ENCODE peak calls at places on chromosome 15, in nine cellular contexts. S, Q, M, P, V, H, E, B and Y are unnamed samples.

GRCh38 chr15:101445562-101446526 is 43.7 kb downstream of the PCSK6 start:
- DNase-seq in S (no peak), Q (peak; percentile 22), M (no peak), P (no peak), V (peak; percentile 21), H (peak; percentile 47), E (no peak), B (peak; percentile 75), Y (peak; percentile 74)

GRCh38 chr15:47746516-47746915 is 29.2 kb downstream of the SEMA6D start:
- DNase-seq in S (no peak), Q (no peak), M (no peak), P (no peak), V (no peak), H (no peak), E (no peak), B (no peak), Y (no peak)

GRCh38 chr15:51104512-51104911 is 9.8 kb upstream of the TNFAIP8L3 start:
- DNase-seq in S (no peak), Q (no peak), M (no peak), P (peak; percentile 86), V (peak; percentile 35), H (peak; percentile 33), E (peak; percentile 50), B (no peak), Y (no peak)

GRCh38 chr15:88080616-88081015 is 175.9 kb downstream of the NTRK3 start:
- DNase-seq in S (no peak), Q (no peak), M (no peak), P (no peak), V (no peak), H (no peak), E (no peak), B (no peak), Y (no peak)

GRCh38 chr15:97525809-97526208 is 434.7 kb upstream of the ARRDC4 start:
- DNase-seq in S (no peak), Q (no peak), M (no peak), P (no peak), V (no peak), H (no peak), E (no peak), B (no peak), Y (no peak)

GRCh38 chr15:51499379-51499976 is 123.1 kb downstream of the DMXL2 start:
- DNase-seq in S (no peak), Q (peak; percentile 73), M (no peak), P (no peak), V (peak; percentile 63), H (no peak), E (no peak), B (no peak), Y (no peak)

GRCh38 chr15:67784057-67784781 is 41.1 kb upstream of the SKOR1 start:
- DNase-seq in S (peak; percentile 82), Q (no peak), M (peak; percentile 86), P (no peak), V (no peak), H (no peak), E (no peak), B (no peak), Y (peak; percentile 91)

GRCh38 chr15:56886450-56886856 is 32.0 kb upstream of the TCF12 start:
- DNase-seq in S (no peak), Q (no peak), M (peak; percentile 28), P (no peak), V (peak; percentile 17), H (no peak), E (peak; percentile 7), B (no peak), Y (no peak)

GRCh38 chr15:31306426-31307269 is 20.0 kb upstream of the KLF13 start:
- DNase-seq in S (no peak), Q (no peak), M (no peak), P (no peak), V (no peak), H (no peak), E (no peak), B (no peak), Y (no peak)

GRCh38 chr15:38050529-38050928 is 116.1 kb downstream of the TMCO5A start:
- DNase-seq in S (no peak), Q (no peak), M (no peak), P (no peak), V (peak; percentile 69), H (no peak), E (no peak), B (no peak), Y (no peak)

GRCh38 chr15:52294881-52295420 is 653 bp downstream of the MYO5C start:
- DNase-seq in S (no peak), Q (no peak), M (no peak), P (no peak), V (no peak), H (no peak), E (no peak), B (no peak), Y (peak; percentile 70)

GRCh38 chr15:60554494-60554893 is 75.6 kb upstream of the ICE2 start:
- DNase-seq in S (no peak), Q (no peak), M (no peak), P (no peak), V (no peak), H (no peak), E (no peak), B (no peak), Y (no peak)

GRCh38 chr15:70424937-70425411 is 327.3 kb upstream of the TLE3 start:
- DNase-seq in S (no peak), Q (no peak), M (no peak), P (no peak), V (no peak), H (no peak), E (no peak), B (no peak), Y (no peak)

GRCh38 chr15:93865610-93866009 is 365.8 kb upstream of the MCTP2 start:
- DNase-seq in S (no peak), Q (no peak), M (no peak), P (no peak), V (no peak), H (no peak), E (peak; percentile 22), B (no peak), Y (no peak)

GRCh38 chr15:45521596-45522167 is 873 bp downstream of the SLC30A4 start:
- DNase-seq in S (no peak), Q (peak; percentile 6), M (no peak), P (no peak), V (no peak), H (no peak), E (no peak), B (no peak), Y (no peak)

GRCh38 chr15:22919171-22919570 is 61.0 kb downstream of the CYFIP1 start:
- DNase-seq in S (no peak), Q (no peak), M (no peak), P (no peak), V (no peak), H (no peak), E (no peak), B (no peak), Y (no peak)

GRCh38 chr15:75625542-75626347 is at the start of gene SNUPN:
- DNase-seq in S (peak; percentile 87), Q (peak; percentile 98), M (peak; percentile 94), P (peak; percentile 94), V (peak; percentile 86), H (peak; percentile 90), E (peak; percentile 96), B (peak; percentile 97), Y (peak; percentile 98)
- TF ChIP-seq POLR2A in S (peak; percentile 87), Q (peak; percentile 90), M (peak; percentile 16), P (peak; percentile 42), V (peak; percentile 25), H (peak; percentile 65), E (peak; percentile 75), B (peak; percentile 62), Y (peak; percentile 33)

DNA sequence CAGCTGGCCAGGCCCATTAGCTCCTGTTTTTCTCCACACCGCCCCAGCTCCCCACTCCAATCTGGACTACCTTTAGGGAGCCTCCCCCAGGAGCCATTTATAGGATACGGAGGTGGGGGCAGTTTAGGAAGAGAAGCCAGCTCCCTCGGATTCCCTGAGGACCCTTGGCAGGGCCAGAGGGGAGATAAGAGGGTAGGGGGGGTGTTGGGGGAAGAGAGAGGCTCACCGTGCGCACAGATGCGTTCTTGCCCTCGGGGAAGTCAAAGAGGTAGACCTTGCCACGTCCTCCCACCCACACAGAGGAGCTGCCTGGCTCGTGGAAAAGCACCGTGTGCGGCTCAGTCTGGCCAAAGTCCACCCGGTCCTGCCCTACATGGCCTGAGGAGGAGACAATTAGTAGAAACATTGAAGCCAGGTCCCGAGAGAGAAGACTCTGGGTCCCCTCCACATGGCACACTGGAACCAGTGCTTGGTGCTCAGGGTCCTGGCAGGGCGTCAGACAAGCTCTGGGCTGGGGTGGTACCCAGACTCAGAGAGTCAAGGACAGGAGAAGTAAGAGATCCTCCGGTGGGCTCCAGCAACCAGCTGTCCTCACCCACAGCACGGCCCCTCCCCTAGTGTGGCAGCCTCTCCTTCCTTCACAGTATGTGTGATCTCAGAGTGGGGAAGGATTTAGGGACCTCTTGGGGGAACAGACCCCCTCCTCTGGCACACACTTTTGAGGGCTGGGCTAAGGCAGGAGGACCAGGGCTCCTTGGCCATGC is 15.0 kb downstream of the SEMA7A start:
- DNase-seq in S (no peak), Q (no peak), M (no peak), P (no peak), V (no peak), H (no peak), E (no peak), B (no peak), Y (no peak)
- TF ChIP-seq POLR2A in S (no peak), Q (no peak), M (no peak), P (no peak), V (no peak), H (no peak), E (no peak), B (no peak), Y (no peak)

GRCh38 chr15:65529754-65530317 is 427 bp upstream of the HACD3 start:
- DNase-seq in S (no peak), Q (no peak), M (no peak), P (no peak), V (no peak), H (no peak), E (no peak), B (no peak), Y (no peak)
- TF ChIP-seq POLR2A in S (no peak), Q (no peak), M (no peak), P (no peak), V (no peak), H (no peak), E (no peak), B (no peak), Y (no peak)

GRCh38 chr15:40756938-40757337 is 1.9 kb upstream of the RMDN3 start:
- DNase-seq in S (no peak), Q (no peak), M (no peak), P (no peak), V (no peak), H (no peak), E (no peak), B (peak; percentile 6), Y (no peak)

GRCh38 chr15:40751745-40752144 is 3.3 kb downstream of the RMDN3 start:
- DNase-seq in S (no peak), Q (no peak), M (no peak), P (no peak), V (no peak), H (no peak), E (no peak), B (no peak), Y (no peak)

GRCh38 chr15:40754574-40754882 is 526 bp downstream of the RMDN3 start:
- DNase-seq in S (no peak), Q (no peak), M (peak; percentile 27), P (peak; percentile 60), V (no peak), H (no peak), E (peak; percentile 35), B (peak; percentile 71), Y (peak; percentile 89)

GRCh38 chr15:40755821-40756220 is 767 bp upstream of the RMDN3 start:
- DNase-seq in S (no peak), Q (no peak), M (no peak), P (no peak), V (no peak), H (no peak), E (no peak), B (peak; percentile 47), Y (peak; percentile 74)

GRCh38 chr15:40754883-40755815 is at the start of gene RMDN3:
- DNase-seq in S (peak; percentile 69), Q (peak; percentile 84), M (peak; percentile 94), P (peak; percentile 96), V (peak; percentile 87), H (peak; percentile 89), E (peak; percentile 92), B (peak; percentile 94), Y (peak; percentile 99)
- TF ChIP-seq POLR2A in S (peak; percentile 93), Q (peak; percentile 59), M (peak; percentile 61), P (peak; percentile 74), V (peak; percentile 82), H (peak; percentile 61), E (peak; percentile 71), B (peak; percentile 62), Y (no peak)